ENCODE peak calls at places on chromosomes 2 and 18, in seven cellular contexts. K is GM23248, I is Panc1, R is breast epithelium, O is Peyer's patch, X is transverse colon, Q is suprapubic skin. U is an unnamed sample.

GRCh38 chr2:114022360-114023085 is 132.6 kb downstream of the ACTR3 start:
- DNase-seq in K (peak; percentile 85), I (peak; percentile 74), R (no peak), O (no peak), X (no peak), Q (no peak), U (peak; percentile 79)

GRCh38 chr2:32627441-32627900 is 379 bp upstream of the TTC27 start:
- DNase-seq in K (peak; percentile 90), I (no peak), R (no peak), O (peak; percentile 58), X (peak; percentile 36), Q (no peak), U (peak; percentile 30)

GRCh38 chr2:10777111-10777841 is 35.3 kb downstream of the PDIA6 start:
- DNase-seq in K (no peak), I (no peak), R (no peak), O (no peak), X (no peak), Q (no peak), U (no peak)

GRCh38 chr18:24611075-24611474 is 150.6 kb downstream of the HRH4 start:
- DNase-seq in K (no peak), I (no peak), R (no peak), O (no peak), X (no peak), Q (no peak), U (no peak)

GRCh38 chr2:238869293-238870124 is 21.6 kb downstream of the TWIST2 start:
- DNase-seq in K (peak; percentile 88), I (peak; percentile 17), R (no peak), O (no peak), X (no peak), Q (peak; percentile 55), U (no peak)

GRCh38 chr18:25686960-25687520 is 335.1 kb upstream of the ZNF521 start:
- DNase-seq in K (no peak), I (no peak), R (no peak), O (no peak), X (no peak), Q (no peak), U (no peak)

GRCh38 chr2:170778900-170779299 is 8.7 kb downstream of the ERICH2 start:
- DNase-seq in K (no peak), I (no peak), R (no peak), O (no peak), X (no peak), Q (no peak), U (no peak)

GRCh38 chr2:152298754-152299153 is 36.2 kb upstream of the FMNL2 start:
- DNase-seq in K (peak; percentile 22), I (no peak), R (no peak), O (no peak), X (no peak), Q (no peak), U (no peak)

GRCh38 chr2:126803422-126803775 is 95.3 kb upstream of the TEX51 start:
- DNase-seq in K (no peak), I (no peak), R (no peak), O (no peak), X (no peak), Q (no peak), U (no peak)

GRCh38 chr18:32243358-32243757 is 53.5 kb downstream of the MEP1B start:
- DNase-seq in K (no peak), I (no peak), R (no peak), O (no peak), X (no peak), Q (no peak), U (no peak)

DNA sequence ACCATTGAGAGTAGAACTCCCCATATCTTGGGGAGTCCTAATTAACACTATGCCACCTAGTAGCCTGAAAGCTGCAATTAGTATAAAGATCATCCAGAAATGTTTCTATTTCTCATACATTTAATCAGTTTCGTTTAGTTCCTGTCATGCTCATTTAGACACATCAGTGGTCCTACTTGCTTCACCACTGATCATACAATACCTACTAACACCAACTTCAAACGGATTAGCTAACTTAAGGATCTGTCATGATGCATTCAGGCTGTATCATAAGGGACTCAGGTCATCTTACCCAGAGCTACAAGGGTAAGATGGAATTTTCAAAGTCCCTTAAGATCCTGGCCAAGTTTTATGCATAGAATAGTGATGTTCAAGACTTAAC is 6.8 kb downstream of the SRSF7 start:
- DNase-seq in K (no peak), I (no peak), R (no peak), O (no peak), X (no peak), Q (no peak), U (no peak)
- H3K27ac ChIP-seq in K (no peak overlapping the region), I (no peak overlapping the region), R (no peak overlapping the region), O (no peak overlapping the region), X (no peak overlapping the region), Q (no peak overlapping the region), U (no peak overlapping the region)

GRCh38 chr2:216923706-216924105 is 63.8 kb upstream of the TNP1 start:
- DNase-seq in K (no peak), I (no peak), R (no peak), O (no peak), X (no peak), Q (no peak), U (no peak)

GRCh38 chr2:216921057-216921456 is 61.2 kb upstream of the TNP1 start:
- DNase-seq in K (no peak), I (no peak), R (no peak), O (no peak), X (no peak), Q (no peak), U (no peak)

GRCh38 chr2:216920150-216920846 is 60.4 kb upstream of the TNP1 start:
- DNase-seq in K (no peak), I (no peak), R (no peak), O (no peak), X (no peak), Q (no peak), U (no peak)

GRCh38 chr2:216925632-216926366 is 65.9 kb upstream of the TNP1 start:
- DNase-seq in K (no peak), I (no peak), R (no peak), O (no peak), X (no peak), Q (no peak), U (no peak)

DNA sequence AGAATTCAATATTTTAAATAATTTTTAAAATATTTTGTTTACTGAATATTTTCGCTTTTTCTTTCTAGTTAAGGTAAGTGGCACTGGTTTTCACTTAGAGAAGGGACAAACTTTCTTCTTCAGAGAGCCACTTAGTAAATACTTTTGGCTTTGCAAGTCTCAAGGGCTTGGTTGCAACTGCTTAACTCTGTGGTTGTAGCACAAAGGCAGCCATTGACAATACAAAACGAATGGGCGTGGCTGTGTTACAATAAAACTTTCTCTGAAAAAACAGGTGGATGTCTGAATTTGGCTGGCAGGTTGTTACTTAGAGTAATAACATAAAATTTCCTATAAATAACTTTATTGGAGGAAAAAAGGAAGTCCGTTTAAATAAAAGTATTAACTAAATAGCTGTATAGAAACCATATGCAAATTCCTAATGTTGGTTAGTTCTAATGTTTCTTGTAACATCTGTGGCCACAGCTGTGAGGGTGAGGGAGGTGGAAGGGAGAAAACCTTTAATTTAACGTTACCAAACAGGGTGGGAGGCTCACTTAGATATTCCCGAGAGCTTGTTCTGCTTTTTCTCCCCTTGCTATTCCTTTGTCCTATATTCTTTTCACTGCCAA is 62.4 kb upstream of the TNP1 start:
- DNase-seq in K (no peak), I (no peak), R (no peak), O (no peak), X (no peak), Q (no peak), U (no peak)
- H3K4me1 ChIP-seq in K (peaks cover 13% of the 10 kb centered on the region), I (no peaks in the 10 kb centered on the region), R (no peaks in the 10 kb centered on the region), O (no peaks in the 10 kb centered on the region), X (no peaks in the 10 kb centered on the region), Q (no peaks in the 10 kb centered on the region), U (no peaks in the 10 kb centered on the region)

GRCh38 chr18:3791258-3791657 is 341.3 kb downstream of the TGIF1 start:
- DNase-seq in K (no peak), I (no peak), R (no peak), O (no peak), X (no peak), Q (no peak), U (no peak)

GRCh38 chr18:3789525-3789924 is 339.6 kb downstream of the TGIF1 start:
- DNase-seq in K (no peak), I (no peak), R (no peak), O (no peak), X (no peak), Q (no peak), U (no peak)

GRCh38 chr18:3792711-3793110 is 342.7 kb downstream of the TGIF1 start:
- DNase-seq in K (no peak), I (no peak), R (no peak), O (no peak), X (no peak), Q (no peak), U (no peak)

GRCh38 chr18:3793545-3793944 is 343.6 kb downstream of the TGIF1 start:
- DNase-seq in K (peak; percentile 15), I (no peak), R (no peak), O (no peak), X (no peak), Q (no peak), U (no peak)

DNA sequence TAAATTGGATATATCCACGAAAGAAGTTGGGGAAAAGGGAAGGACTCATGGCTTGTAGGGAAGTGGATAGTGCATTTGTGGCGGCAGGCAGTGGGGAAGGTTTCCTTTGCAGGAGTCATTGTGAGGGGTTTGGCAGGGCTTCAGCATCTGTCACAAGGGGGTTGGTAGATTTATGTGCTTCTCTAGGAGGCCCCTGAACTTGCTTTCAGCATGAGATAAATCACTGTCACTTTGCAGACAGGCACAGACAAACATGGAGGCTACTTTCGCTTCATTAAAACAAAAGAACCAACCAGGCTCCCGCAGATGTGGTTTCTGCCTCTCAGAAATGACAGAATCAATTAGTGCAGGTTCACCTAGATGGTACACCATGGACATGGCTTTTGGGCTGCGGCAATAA is 340.7 kb downstream of the TGIF1 start:
- DNase-seq in K (no peak), I (no peak), R (no peak), O (no peak), X (no peak), Q (no peak), U (no peak)
- H3K27ac ChIP-seq in K (no peak overlapping the region), I (no peak overlapping the region), R (no peak overlapping the region), O (no peak overlapping the region), X (no peak overlapping the region), Q (no peak overlapping the region), U (no peak overlapping the region)

DNA sequence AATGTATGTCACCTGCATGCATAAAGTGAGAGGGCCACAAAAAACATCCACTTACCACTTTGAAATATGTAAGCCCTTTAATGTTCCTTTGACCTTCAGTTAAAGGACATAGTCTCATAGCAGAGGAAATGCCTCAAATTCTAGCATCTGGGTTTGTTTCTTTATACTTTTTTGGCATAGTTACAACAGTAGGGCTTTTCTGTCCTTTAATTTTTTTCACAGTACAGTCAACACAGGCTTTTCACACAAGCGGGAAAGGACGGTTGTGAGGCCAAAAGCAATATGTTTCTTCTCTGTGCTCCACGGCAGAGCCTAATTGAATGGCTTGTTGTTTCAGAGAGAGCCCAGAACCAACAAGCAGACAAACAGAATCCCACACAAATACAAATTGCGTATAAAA is 57.6 kb downstream of the CRIM1 start:
- DNase-seq in K (peak; percentile 44), I (no peak), R (no peak), O (no peak), X (no peak), Q (no peak), U (no peak)
- H3K4me1 ChIP-seq in K (peaks cover 61% of the 10 kb centered on the region), I (peaks cover 94% of the 10 kb centered on the region), R (peaks cover 33% of the 10 kb centered on the region), O (peaks cover 15% of the 10 kb centered on the region), X (peaks cover 23% of the 10 kb centered on the region), Q (peaks cover 46% of the 10 kb centered on the region), U (no peaks in the 10 kb centered on the region)

GRCh38 chr18:3008546-3008945 is 4.4 kb downstream of the LPIN2 start:
- DNase-seq in K (peak; percentile 86), I (peak; percentile 20), R (no peak), O (no peak), X (no peak), Q (no peak), U (no peak)
- H3K27ac ChIP-seq in K (peak overlapping the region; percentile 49), I (no peak overlapping the region), R (no peak overlapping the region), O (no peak overlapping the region), X (no peak overlapping the region), Q (no peak overlapping the region), U (no peak overlapping the region)